ENCODE peak calls at places on chromosomes 16 and 17, in seven cellular contexts. One of them, this sample, is unnamed.

GRCh38 chr16:67150058-67150832 is 553 bp downstream of the B3GNT9 start:
- DNase-seq in AG09319: no peak
- DNase-seq in GM23338: peak; percentile 83
- DNase-seq in body of pancreas: peak; percentile 37
- DNase-seq in stimulated activated CD4-positive, alpha-beta T cell treated with anti-CD3 and anti-CD28 coated beads, TNF-alpha, amount 100 ng/mL, for 48 hours: no peak
- DNase-seq in HFFc6: no peak
- DNase-seq in cardiac fibroblast: peak; percentile 68
- DNase-seq in this sample: peak; percentile 61

GRCh38 chr17:78112508-78113471 is 15.8 kb downstream of the TMC6 start:
- DNase-seq in AG09319: no peak
- DNase-seq in GM23338: peak; percentile 85
- DNase-seq in body of pancreas: peak; percentile 79
- DNase-seq in stimulated activated CD4-positive, alpha-beta T cell treated with anti-CD3 and anti-CD28 coated beads, TNF-alpha, amount 100 ng/mL, for 48 hours: peak; percentile 38
- DNase-seq in HFFc6: peak; percentile 12
- DNase-seq in cardiac fibroblast: peak; percentile 58
- DNase-seq in this sample: peak; percentile 90

GRCh38 chr16:86664518-86665318 is 86.4 kb downstream of the FOXL1 start:
- DNase-seq in AG09319: no peak
- DNase-seq in GM23338: no peak
- DNase-seq in body of pancreas: no peak
- DNase-seq in stimulated activated CD4-positive, alpha-beta T cell treated with anti-CD3 and anti-CD28 coated beads, TNF-alpha, amount 100 ng/mL, for 48 hours: peak; percentile 72
- DNase-seq in HFFc6: peak; percentile 95
- DNase-seq in cardiac fibroblast: peak; percentile 100
- DNase-seq in this sample: peak; percentile 46

GRCh38 chr17:4937553-4937952 is 2.3 kb downstream of the SLC25A11 start:
- DNase-seq in AG09319: no peak
- DNase-seq in GM23338: no peak
- DNase-seq in body of pancreas: no peak
- DNase-seq in stimulated activated CD4-positive, alpha-beta T cell treated with anti-CD3 and anti-CD28 coated beads, TNF-alpha, amount 100 ng/mL, for 48 hours: no peak
- DNase-seq in HFFc6: no peak
- DNase-seq in cardiac fibroblast: no peak
- DNase-seq in this sample: no peak

GRCh38 chr16:9212621-9213020 is 121.2 kb downstream of the HAPSTR1 start:
- DNase-seq in AG09319: no peak
- DNase-seq in GM23338: no peak
- DNase-seq in body of pancreas: no peak
- DNase-seq in stimulated activated CD4-positive, alpha-beta T cell treated with anti-CD3 and anti-CD28 coated beads, TNF-alpha, amount 100 ng/mL, for 48 hours: no peak
- DNase-seq in HFFc6: no peak
- DNase-seq in cardiac fibroblast: no peak
- DNase-seq in this sample: no peak

GRCh38 chr17:45377401-45377800 is 55.3 kb downstream of the ARHGAP27 start:
- DNase-seq in AG09319: no peak
- DNase-seq in GM23338: no peak
- DNase-seq in body of pancreas: no peak
- DNase-seq in stimulated activated CD4-positive, alpha-beta T cell treated with anti-CD3 and anti-CD28 coated beads, TNF-alpha, amount 100 ng/mL, for 48 hours: no peak
- DNase-seq in HFFc6: no peak
- DNase-seq in cardiac fibroblast: no peak
- DNase-seq in this sample: no peak

GRCh38 chr17:40293363-40293762 is 5.7 kb downstream of the CDC6 start:
- DNase-seq in AG09319: no peak
- DNase-seq in GM23338: no peak
- DNase-seq in body of pancreas: no peak
- DNase-seq in stimulated activated CD4-positive, alpha-beta T cell treated with anti-CD3 and anti-CD28 coated beads, TNF-alpha, amount 100 ng/mL, for 48 hours: no peak
- DNase-seq in HFFc6: no peak
- DNase-seq in cardiac fibroblast: no peak
- DNase-seq in this sample: no peak

GRCh38 chr16:51383909-51384308 is 232.8 kb upstream of the SALL1 start:
- DNase-seq in AG09319: no peak
- DNase-seq in GM23338: peak; percentile 43
- DNase-seq in body of pancreas: no peak
- DNase-seq in stimulated activated CD4-positive, alpha-beta T cell treated with anti-CD3 and anti-CD28 coated beads, TNF-alpha, amount 100 ng/mL, for 48 hours: no peak
- DNase-seq in HFFc6: no peak
- DNase-seq in cardiac fibroblast: no peak
- DNase-seq in this sample: no peak

GRCh38 chr16:80586476-80586875 is 45.7 kb downstream of the DYNLRB2 start:
- DNase-seq in AG09319: no peak
- DNase-seq in GM23338: no peak
- DNase-seq in body of pancreas: no peak
- DNase-seq in stimulated activated CD4-positive, alpha-beta T cell treated with anti-CD3 and anti-CD28 coated beads, TNF-alpha, amount 100 ng/mL, for 48 hours: no peak
- DNase-seq in HFFc6: peak; percentile 50
- DNase-seq in cardiac fibroblast: peak; percentile 36
- DNase-seq in this sample: no peak

GRCh38 chr16:74570412-74571301 is 36.3 kb downstream of the GLG1 start:
- DNase-seq in AG09319: no peak
- DNase-seq in GM23338: no peak
- DNase-seq in body of pancreas: no peak
- DNase-seq in stimulated activated CD4-positive, alpha-beta T cell treated with anti-CD3 and anti-CD28 coated beads, TNF-alpha, amount 100 ng/mL, for 48 hours: no peak
- DNase-seq in HFFc6: no peak
- DNase-seq in cardiac fibroblast: no peak
- DNase-seq in this sample: no peak

GRCh38 chr16:14278749-14279148 is 207.6 kb downstream of the MRTFB start:
- DNase-seq in AG09319: no peak
- DNase-seq in GM23338: no peak
- DNase-seq in body of pancreas: no peak
- DNase-seq in stimulated activated CD4-positive, alpha-beta T cell treated with anti-CD3 and anti-CD28 coated beads, TNF-alpha, amount 100 ng/mL, for 48 hours: no peak
- DNase-seq in HFFc6: no peak
- DNase-seq in cardiac fibroblast: no peak
- DNase-seq in this sample: no peak

GRCh38 chr16:35144212-35144932 is 1685.0 kb downstream of the TP53TG3F start:
- DNase-seq in AG09319: no peak
- DNase-seq in GM23338: no peak
- DNase-seq in body of pancreas: no peak
- DNase-seq in stimulated activated CD4-positive, alpha-beta T cell treated with anti-CD3 and anti-CD28 coated beads, TNF-alpha, amount 100 ng/mL, for 48 hours: no peak
- DNase-seq in HFFc6: no peak
- DNase-seq in cardiac fibroblast: no peak
- DNase-seq in this sample: no peak

GRCh38 chr16:84158455-84158854 is 13.3 kb downstream of the DNAAF1 start:
- DNase-seq in AG09319: no peak
- DNase-seq in GM23338: no peak
- DNase-seq in body of pancreas: no peak
- DNase-seq in stimulated activated CD4-positive, alpha-beta T cell treated with anti-CD3 and anti-CD28 coated beads, TNF-alpha, amount 100 ng/mL, for 48 hours: no peak
- DNase-seq in HFFc6: no peak
- DNase-seq in cardiac fibroblast: no peak
- DNase-seq in this sample: no peak

GRCh38 chr17:77136420-77136767 is 4.4 kb upstream of the SEC14L1 start:
- DNase-seq in AG09319: no peak
- DNase-seq in GM23338: no peak
- DNase-seq in body of pancreas: no peak
- DNase-seq in stimulated activated CD4-positive, alpha-beta T cell treated with anti-CD3 and anti-CD28 coated beads, TNF-alpha, amount 100 ng/mL, for 48 hours: no peak
- DNase-seq in HFFc6: no peak
- DNase-seq in cardiac fibroblast: no peak
- DNase-seq in this sample: no peak

GRCh38 chr16:67431805-67432476 is 1.0 kb downstream of the HSD11B2 start:
- DNase-seq in AG09319: no peak
- DNase-seq in GM23338: peak; percentile 65
- DNase-seq in body of pancreas: no peak
- DNase-seq in stimulated activated CD4-positive, alpha-beta T cell treated with anti-CD3 and anti-CD28 coated beads, TNF-alpha, amount 100 ng/mL, for 48 hours: no peak
- DNase-seq in HFFc6: no peak
- DNase-seq in cardiac fibroblast: no peak
- DNase-seq in this sample: peak; percentile 46

GRCh38 chr17:66432558-66432957 is 130.1 kb downstream of the PRKCA start:
- DNase-seq in AG09319: no peak
- DNase-seq in GM23338: no peak
- DNase-seq in body of pancreas: no peak
- DNase-seq in stimulated activated CD4-positive, alpha-beta T cell treated with anti-CD3 and anti-CD28 coated beads, TNF-alpha, amount 100 ng/mL, for 48 hours: no peak
- DNase-seq in HFFc6: no peak
- DNase-seq in cardiac fibroblast: no peak
- DNase-seq in this sample: no peak

GRCh38 chr17:72613411-72614292 is 478.8 kb downstream of the SLC39A11 start:
- DNase-seq in AG09319: no peak
- DNase-seq in GM23338: no peak
- DNase-seq in body of pancreas: no peak
- DNase-seq in stimulated activated CD4-positive, alpha-beta T cell treated with anti-CD3 and anti-CD28 coated beads, TNF-alpha, amount 100 ng/mL, for 48 hours: no peak
- DNase-seq in HFFc6: peak; percentile 53
- DNase-seq in cardiac fibroblast: peak; percentile 78
- DNase-seq in this sample: no peak

GRCh38 chr17:152860-153420 is 15.6 kb downstream of the SCGB1C2 start:
- DNase-seq in AG09319: no peak
- DNase-seq in GM23338: no peak
- DNase-seq in body of pancreas: no peak
- DNase-seq in stimulated activated CD4-positive, alpha-beta T cell treated with anti-CD3 and anti-CD28 coated beads, TNF-alpha, amount 100 ng/mL, for 48 hours: no peak
- DNase-seq in HFFc6: no peak
- DNase-seq in cardiac fibroblast: no peak
- DNase-seq in this sample: no peak

GRCh38 chr16:89004209-89004831 is 27.3 kb upstream of the CBFA2T3 start:
- DNase-seq in AG09319: no peak
- DNase-seq in GM23338: no peak
- DNase-seq in body of pancreas: no peak
- DNase-seq in stimulated activated CD4-positive, alpha-beta T cell treated with anti-CD3 and anti-CD28 coated beads, TNF-alpha, amount 100 ng/mL, for 48 hours: no peak
- DNase-seq in HFFc6: peak; percentile 4
- DNase-seq in cardiac fibroblast: no peak
- DNase-seq in this sample: peak; percentile 32

GRCh38 chr16:49638696-49639629 is 216.9 kb downstream of the ZNF423 start:
- DNase-seq in AG09319: no peak
- DNase-seq in GM23338: no peak
- DNase-seq in body of pancreas: no peak
- DNase-seq in stimulated activated CD4-positive, alpha-beta T cell treated with anti-CD3 and anti-CD28 coated beads, TNF-alpha, amount 100 ng/mL, for 48 hours: no peak
- DNase-seq in HFFc6: no peak
- DNase-seq in cardiac fibroblast: peak; percentile 34
- DNase-seq in this sample: no peak

GRCh38 chr17:31571124-31571892 is 179.8 kb downstream of the RAB11FIP4 start:
- DNase-seq in AG09319: peak; percentile 83
- DNase-seq in GM23338: no peak
- DNase-seq in body of pancreas: peak; percentile 84
- DNase-seq in stimulated activated CD4-positive, alpha-beta T cell treated with anti-CD3 and anti-CD28 coated beads, TNF-alpha, amount 100 ng/mL, for 48 hours: no peak
- DNase-seq in HFFc6: peak; percentile 89
- DNase-seq in cardiac fibroblast: peak; percentile 96
- DNase-seq in this sample: no peak

GRCh38 chr17:56639517-56639916 is 46.0 kb downstream of the NOG start:
- DNase-seq in AG09319: no peak
- DNase-seq in GM23338: no peak
- DNase-seq in body of pancreas: no peak
- DNase-seq in stimulated activated CD4-positive, alpha-beta T cell treated with anti-CD3 and anti-CD28 coated beads, TNF-alpha, amount 100 ng/mL, for 48 hours: no peak
- DNase-seq in HFFc6: no peak
- DNase-seq in cardiac fibroblast: no peak
- DNase-seq in this sample: no peak

GRCh38 chr16:4982056-4982867 is 24.1 kb downstream of the SEC14L5 start:
- DNase-seq in AG09319: no peak
- DNase-seq in GM23338: no peak
- DNase-seq in body of pancreas: no peak
- DNase-seq in stimulated activated CD4-positive, alpha-beta T cell treated with anti-CD3 and anti-CD28 coated beads, TNF-alpha, amount 100 ng/mL, for 48 hours: no peak
- DNase-seq in HFFc6: no peak
- DNase-seq in cardiac fibroblast: no peak
- DNase-seq in this sample: peak; percentile 25

GRCh38 chr17:21039839-21040575 is 2.8 kb downstream of the USP22 start:
- DNase-seq in AG09319: no peak
- DNase-seq in GM23338: peak; percentile 67
- DNase-seq in body of pancreas: no peak
- DNase-seq in stimulated activated CD4-positive, alpha-beta T cell treated with anti-CD3 and anti-CD28 coated beads, TNF-alpha, amount 100 ng/mL, for 48 hours: no peak
- DNase-seq in HFFc6: peak; percentile 49
- DNase-seq in cardiac fibroblast: peak; percentile 65
- DNase-seq in this sample: peak; percentile 80

This sample was measured in SJCRH30.